ENCODE peak calls at places on chromosomes 4 and X, in six cellular contexts. G is AG10803, A is lung, P is pancreas, F is cardiac fibroblast, J is astrocyte of the spinal cord. N is an unnamed sample.

GRCh38 chrX:38318196-38318595 is 9.1 kb downstream of the RPGR start:
- DNase-seq in G (no peak), A (no peak), P (no peak), F (peak; percentile 7), J (no peak), N (no peak)

GRCh38 chr4:155025762-155026457 is 182.5 kb upstream of the NPY2R start:
- DNase-seq in G (no peak), A (peak; percentile 31), P (peak; percentile 34), F (peak; percentile 77), J (peak; percentile 33), N (no peak)

GRCh38 chrX:38868941-38869378 is 67.7 kb downstream of the MID1IP1 start:
- DNase-seq in G (peak; percentile 69), A (no peak), P (no peak), F (peak; percentile 67), J (peak; percentile 58), N (peak; percentile 61)

GRCh38 chr4:7581477-7581876 is 146.7 kb upstream of the PSAPL1 start:
- DNase-seq in G (no peak), A (no peak), P (no peak), F (peak; percentile 10), J (peak; percentile 19), N (no peak)

GRCh38 chr4:86963697-86964096 is 28.9 kb downstream of the AFF1 start:
- DNase-seq in G (no peak), A (no peak), P (no peak), F (no peak), J (no peak), N (no peak)

GRCh38 chrX:103215768-103216085 is 819 bp downstream of the BEX4 start:
- DNase-seq in G (no peak), A (no peak), P (no peak), F (no peak), J (peak; percentile 12), N (no peak)

GRCh38 chr4:106522839-106523238 is 154.3 kb upstream of the GIMD1 start:
- DNase-seq in G (peak; percentile 32), A (no peak), P (no peak), F (no peak), J (no peak), N (no peak)

GRCh38 chr4:165383757-165384156 is 4.9 kb downstream of the CPE start:
- DNase-seq in G (no peak), A (no peak), P (no peak), F (no peak), J (peak; percentile 29), N (no peak)

GRCh38 chr4:87574996-87575395 is 33.3 kb upstream of the DSPP start:
- DNase-seq in G (peak; percentile 57), A (peak; percentile 32), P (no peak), F (peak; percentile 65), J (no peak), N (no peak)

GRCh38 chrX:110066488-110067225 is 63.7 kb downstream of the TMEM164 start:
- DNase-seq in G (no peak), A (no peak), P (peak; percentile 78), F (no peak), J (no peak), N (no peak)

GRCh38 chrX:51892921-51893745 is at the start of gene MAGED1:
- DNase-seq in G (peak; percentile 91), A (peak; percentile 89), P (peak; percentile 91), F (peak; percentile 97), J (peak; percentile 96), N (peak; percentile 62)

GRCh38 chr4:112381996-112382692 is 85.0 kb downstream of the ALPK1 start:
- DNase-seq in G (no peak), A (no peak), P (no peak), F (no peak), J (no peak), N (no peak)

GRCh38 chr4:152257601-152258066 is 278.3 kb downstream of the FBXW7 start:
- DNase-seq in G (peak; percentile 70), A (no peak), P (no peak), F (peak; percentile 29), J (no peak), N (no peak)

GRCh38 chr4:163679189-163679588 is 184.7 kb downstream of the TMA16 start:
- DNase-seq in G (no peak), A (no peak), P (no peak), F (no peak), J (no peak), N (no peak)
- TF ChIP-seq CTCF in G (no peak), A (no peak), P (no peak), F (no peak), J (peak; percentile 42), N (no peak)

GRCh38 chr4:118894034-118894433 is 5.4 kb downstream of the SYNPO2 start:
- DNase-seq in G (no peak), A (no peak), P (no peak), F (no peak), J (no peak), N (no peak)

GRCh38 chr4:118884716-118885115 is 3.9 kb upstream of the SYNPO2 start:
- DNase-seq in G (no peak), A (no peak), P (no peak), F (no peak), J (no peak), N (no peak)

GRCh38 chr4:118889313-118889694 is 650 bp downstream of the SYNPO2 start:
- DNase-seq in G (no peak), A (no peak), P (no peak), F (no peak), J (no peak), N (no peak)

GRCh38 chr4:118883861-118884260 is 4.8 kb upstream of the SYNPO2 start:
- DNase-seq in G (no peak), A (no peak), P (no peak), F (no peak), J (no peak), N (no peak)

GRCh38 chr4:118888666-118889312 is at the start of gene SYNPO2:
- DNase-seq in G (peak; percentile 81), A (peak; percentile 57), P (peak; percentile 21), F (peak; percentile 94), J (peak; percentile 90), N (peak; percentile 48)
- H3K4me3 ChIP-seq in G (peak within 1 kb of the TSS; percentile 70), A (peak within 1 kb of the TSS; percentile 17), P (peak within 1 kb of the TSS; percentile 16), F (peak within 1 kb of the TSS; percentile 53), J (peak within 1 kb of the TSS; percentile 53), N (peak within 1 kb of the TSS; percentile 51)

GRCh38 chr4:10622728-10623127 is 61.8 kb downstream of the CLNK start:
- DNase-seq in G (no peak), A (no peak), P (no peak), F (peak; percentile 20), J (no peak), N (no peak)
- TF ChIP-seq CTCF in G (peak; percentile 12), A (no peak), P (no peak), F (peak; percentile 51), J (peak; percentile 37), N (no peak)

GRCh38 chrX:133984857-133985163 is 584 bp downstream of the GPC3 start:
- DNase-seq in G (no peak), A (no peak), P (no peak), F (no peak), J (no peak), N (no peak)
- H3K4me3 ChIP-seq in G (no peak overlapping the region), A (no peak overlapping the region), P (no peak overlapping the region), F (no peak overlapping the region), J (no peak overlapping the region), N (no peak overlapping the region)

GRCh38 chr4:148955926-148956325 is 513.7 kb upstream of the NR3C2 start:
- DNase-seq in G (no peak), A (no peak), P (no peak), F (no peak), J (no peak), N (no peak)

GRCh38 chr4:148946271-148946670 is 504.1 kb upstream of the NR3C2 start:
- DNase-seq in G (no peak), A (no peak), P (no peak), F (no peak), J (no peak), N (no peak)

GRCh38 chr4:148954011-148954749 is 512.0 kb upstream of the NR3C2 start:
- DNase-seq in G (no peak), A (no peak), P (no peak), F (no peak), J (no peak), N (no peak)

DNA sequence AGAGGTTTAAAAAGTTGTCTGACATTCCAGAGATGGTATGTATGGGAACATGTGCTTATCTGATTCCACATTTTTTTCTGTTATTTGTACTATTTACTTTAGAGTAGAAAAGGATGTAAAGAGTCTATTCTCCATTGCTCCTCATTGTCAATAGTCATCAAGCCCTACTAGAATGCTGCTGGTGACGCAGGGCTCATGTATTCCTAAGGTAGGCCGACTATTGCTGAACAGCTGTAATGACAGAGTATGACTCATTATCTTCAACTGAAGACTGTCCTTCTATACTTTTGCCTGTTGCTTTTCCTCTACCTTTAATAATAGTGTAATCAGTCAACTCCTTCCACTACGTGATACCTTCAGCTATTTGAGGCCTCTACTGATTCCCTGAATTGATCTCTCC is 509.1 kb upstream of the NR3C2 start:
- DNase-seq in G (no peak), A (no peak), P (no peak), F (no peak), J (no peak), N (no peak)
- TF ChIP-seq CTCF in G (no peak), A (no peak), P (no peak), F (no peak), J (no peak), N (no peak)

DNA sequence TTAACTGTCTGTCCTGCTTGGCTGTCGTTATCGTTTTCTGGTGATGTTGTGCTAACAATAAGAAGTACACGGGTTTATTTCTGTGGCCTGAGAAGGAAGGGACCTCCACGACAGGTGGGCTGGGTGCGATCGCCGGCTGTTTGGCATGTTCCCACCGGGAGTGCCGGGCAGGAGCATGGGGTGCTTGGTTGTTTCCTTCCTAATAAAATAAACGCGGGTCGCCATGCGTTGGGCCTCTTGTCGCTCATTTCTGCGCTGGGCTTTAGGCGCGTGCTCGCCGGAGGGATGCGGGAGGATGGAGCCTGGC is 711 bp upstream of the GDI1 start:
- DNase-seq in G (no peak), A (no peak), P (no peak), F (no peak), J (no peak), N (no peak)
- H3K4me3 ChIP-seq in G (peak overlapping the region; percentile 42), A (no peak overlapping the region), P (no peak overlapping the region), F (peak overlapping the region; percentile 18), J (peak overlapping the region; percentile 13), N (peak overlapping the region; percentile 84)

N was measured in gastrocnemius medialis.